ENCODE peak calls at places on chromosomes 4 and X, in four cellular contexts. Q, T, S and I are unnamed samples.

GRCh38 chr4:42703776-42704175 is 46.9 kb upstream of the ATP8A1 start:
- DNase-seq in Q (no peak), T (no peak), S (no peak), I (no peak)

GRCh38 chrX:115690554-115691216 is 129.7 kb downstream of the PLS3 start:
- DNase-seq in Q (peak), T (peak), S (peak), I (peak)

GRCh38 chr4:115213705-115214104 is 100.3 kb upstream of the NDST4 start:
- DNase-seq in Q (no peak), T (no peak), S (no peak), I (no peak)

GRCh38 chrX:23773601-23774175 is 9.3 kb upstream of the SAT1 start:
- DNase-seq in Q (peak), T (peak), S (no peak), I (no peak)

GRCh38 chr4:141416677-141417363 is 196.1 kb downstream of the ZNF330 start:
- DNase-seq in Q (no peak), T (no peak), S (peak), I (no peak)

GRCh38 chrX:11667286-11667685 is 1.6 kb upstream of the ARHGAP6 start:
- DNase-seq in Q (no peak), T (no peak), S (no peak), I (no peak)

GRCh38 chr4:81314196-81314896 is 99.3 kb upstream of the PRKG2 start:
- DNase-seq in Q (no peak), T (no peak), S (peak), I (no peak)

GRCh38 chrX:46710927-46711623 is 47.8 kb downstream of the SLC9A7 start:
- DNase-seq in Q (no peak), T (no peak), S (no peak), I (no peak)

GRCh38 chrX:125289209-125289608 is 30.5 kb upstream of the TEX13C start:
- DNase-seq in Q (no peak), T (no peak), S (peak), I (no peak)

GRCh38 chrX:154486396-154487207 is at the start of gene UBL4A:
- DNase-seq in Q (peak), T (no peak), S (peak), I (peak)

GRCh38 chr4:17111959-17112659 is 213.7 kb upstream of the LDB2 start:
- DNase-seq in Q (no peak), T (no peak), S (no peak), I (peak)

GRCh38 chr4:151324449-151325319 is 721 bp downstream of the SH3D19 start:
- DNase-seq in Q (peak), T (no peak), S (peak), I (no peak)

GRCh38 chr4:107094332-107094731 is 58.2 kb upstream of the DKK2 start:
- DNase-seq in Q (peak), T (no peak), S (peak), I (peak)

GRCh38 chr4:172599554-172599953 is 569.1 kb upstream of the GALNT7 start:
- DNase-seq in Q (no peak), T (no peak), S (no peak), I (no peak)
- H3K4me3 ChIP-seq in Q (no peak), T (no peak), S (no peak), I (no peak)

GRCh38 chr4:154366956-154367355 is 124.6 kb downstream of the DCHS2 start:
- DNase-seq in Q (no peak), T (no peak), S (no peak), I (no peak)

GRCh38 chr4:154361450-154361849 is 130.1 kb downstream of the DCHS2 start:
- DNase-seq in Q (no peak), T (no peak), S (no peak), I (peak)

GRCh38 chr4:154368060-154368459 is 123.5 kb downstream of the DCHS2 start:
- DNase-seq in Q (no peak), T (no peak), S (no peak), I (no peak)

GRCh38 chr4:154367659-154368058 is 123.9 kb downstream of the DCHS2 start:
- DNase-seq in Q (no peak), T (no peak), S (no peak), I (no peak)

GRCh38 chr4:154364012-154364863 is 127.4 kb downstream of the DCHS2 start:
- DNase-seq in Q (no peak), T (no peak), S (no peak), I (no peak)
- H3K4me3 ChIP-seq in Q (no peak), T (no peak), S (no peak), I (no peak)

GRCh38 chr4:20318011-20318898 is 66.5 kb downstream of the SLIT2 start:
- DNase-seq in Q (no peak), T (no peak), S (peak), I (no peak)

GRCh38 chr4:20311863-20312262 is 60.2 kb downstream of the SLIT2 start:
- DNase-seq in Q (no peak), T (no peak), S (peak), I (no peak)

GRCh38 chr4:20318899-20319291 is 67.2 kb downstream of the SLIT2 start:
- DNase-seq in Q (no peak), T (no peak), S (peak), I (no peak)

GRCh38 chr4:20317424-20317985 is 65.8 kb downstream of the SLIT2 start:
- DNase-seq in Q (no peak), T (no peak), S (no peak), I (no peak)

GRCh38 chr4:20313237-20314030 is 61.7 kb downstream of the SLIT2 start:
- DNase-seq in Q (no peak), T (no peak), S (no peak), I (no peak)
- H3K4me3 ChIP-seq in Q (no peak), T (no peak), S (no peak), I (no peak)

GRCh38 chr4:374298-375160 is 36.9 kb downstream of the ZNF141 start:
- DNase-seq in Q (no peak), T (no peak), S (no peak), I (no peak)
- H3K4me3 ChIP-seq in Q (no peak), T (peak), S (no peak), I (no peak)

GRCh38 chr4:67765928-67766327 is 11.7 kb upstream of the GNRHR start:
- DNase-seq in Q (no peak), T (no peak), S (peak), I (no peak)

GRCh38 chr4:67765401-67765800 is 11.2 kb upstream of the GNRHR start:
- DNase-seq in Q (no peak), T (no peak), S (peak), I (no peak)

GRCh38 chr4:67764183-67764582 is 10.0 kb upstream of the GNRHR start:
- DNase-seq in Q (no peak), T (no peak), S (no peak), I (no peak)

GRCh38 chr4:67762091-67762490 is 7.9 kb upstream of the GNRHR start:
- DNase-seq in Q (peak), T (no peak), S (peak), I (no peak)
- H3K4me3 ChIP-seq in Q (no peak), T (no peak), S (no peak), I (no peak)

DNA sequence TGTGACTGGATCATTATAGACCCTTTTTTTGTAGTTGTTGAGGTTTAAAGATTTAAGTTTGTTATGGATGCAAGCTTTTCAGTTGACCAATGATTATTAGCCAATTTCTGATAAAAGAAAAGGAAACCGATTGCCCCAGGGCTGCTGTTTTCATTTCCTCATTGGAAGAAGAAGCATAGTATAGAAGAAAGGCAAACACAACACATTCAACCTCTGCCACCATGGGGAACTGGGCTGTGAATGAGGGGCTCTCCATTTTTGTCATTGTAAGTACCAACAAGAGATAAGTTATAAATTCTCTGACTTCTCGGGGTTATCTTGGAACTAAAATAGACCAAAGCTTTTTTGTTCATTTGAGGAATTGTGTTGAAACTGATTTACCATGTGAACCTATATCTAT is at the start of gene CYBB:
- DNase-seq in Q (no peak), T (no peak), S (no peak), I (no peak)
- H3K4me3 ChIP-seq in Q (no peak), T (no peak), S (no peak), I (no peak)

GRCh38 chr4:5839332-5839731 is 53.6 kb downstream of the CRMP1 start:
- DNase-seq in Q (no peak), T (no peak), S (no peak), I (no peak)
- H3K4me3 ChIP-seq in Q (no peak), T (no peak), S (no peak), I (no peak)

DNA sequence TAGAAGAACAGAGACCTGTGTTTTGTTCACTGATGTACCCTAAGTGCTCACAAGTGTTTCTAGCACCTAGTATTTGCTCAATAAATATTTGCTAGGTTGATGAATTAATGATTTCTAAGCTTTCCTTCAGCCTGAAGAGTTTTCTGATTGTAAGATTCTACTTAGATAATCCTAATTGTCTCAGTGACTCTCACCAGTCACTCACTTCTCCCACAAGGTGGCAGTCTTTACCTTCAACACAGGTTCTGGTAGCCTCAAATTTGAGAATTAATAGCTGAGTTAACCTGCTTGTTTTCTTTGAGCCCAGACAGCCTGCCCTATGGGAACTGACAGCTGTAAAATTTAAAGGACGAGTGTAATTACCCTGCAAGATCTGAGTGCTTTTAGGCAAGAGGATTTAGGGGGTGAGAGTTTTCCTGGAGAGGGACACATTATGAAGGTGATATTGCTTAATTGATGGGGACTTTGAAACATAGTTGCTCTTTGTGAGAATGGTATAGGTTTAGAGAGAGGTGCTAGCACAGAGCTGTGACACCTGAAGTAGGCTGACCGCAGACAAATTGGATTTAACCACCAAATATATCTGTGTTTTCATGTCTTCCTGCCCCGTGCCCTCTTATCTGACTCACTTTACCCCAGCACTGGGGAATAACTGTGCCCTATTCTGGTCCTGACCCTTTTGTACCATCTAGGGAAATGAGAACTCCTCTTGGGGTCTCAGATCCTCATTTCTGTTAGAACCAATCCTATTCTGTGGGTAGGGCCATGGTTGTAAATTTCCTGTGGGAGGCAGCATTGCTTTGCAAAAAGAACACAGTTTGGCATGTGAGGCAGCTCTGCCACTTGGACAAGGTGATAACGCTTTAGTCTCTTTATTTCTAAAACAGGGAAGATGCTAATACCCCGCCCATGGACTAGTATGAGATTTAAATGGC is 27.7 kb downstream of the CD38 start:
- DNase-seq in Q (peak), T (peak), S (peak), I (peak)
- H3K4me3 ChIP-seq in Q (no peak), T (no peak), S (no peak), I (no peak)

GRCh38 chr4:3462790-3463415 is at the start of gene DOK7:
- DNase-seq in Q (no peak), T (no peak), S (no peak), I (no peak)
- H3K4me3 ChIP-seq in Q (no peak), T (no peak), S (peak), I (no peak)